ENCODE peak calls at places on chromosomes 11 and 22, in six cellular contexts. Q, S, J, D, U and O are unnamed samples.
A peak's percentile ranks its signal among the peaks of the same experiment; 100 is the strongest.

GRCh38 chr11:122706261-122706660 is 50.7 kb downstream of the UBASH3B start:
- DNase-seq in Q (no peak), S (no peak), J (peak; percentile 57), D (no peak), U (peak; percentile 58), O (no peak)

GRCh38 chr11:7672960-7673723 is at the start of gene CYB5R2:
- DNase-seq in Q (no peak), S (no peak), J (peak; percentile 77), D (peak; percentile 45), U (peak; percentile 58), O (peak; percentile 18)

GRCh38 chr11:75174781-75175370 is 24.0 kb downstream of the SLCO2B1 start:
- DNase-seq in Q (no peak), S (no peak), J (no peak), D (no peak), U (peak; percentile 34), O (no peak)

GRCh38 chr11:68044145-68044813 is 5.5 kb downstream of the TCIRG1 start:
- DNase-seq in Q (no peak), S (peak; percentile 73), J (peak; percentile 51), D (no peak), U (no peak), O (no peak)

GRCh38 chr11:44960200-44960845 is 9.6 kb upstream of the TP53I11 start:
- DNase-seq in Q (no peak), S (no peak), J (no peak), D (no peak), U (no peak), O (no peak)

GRCh38 chr11:64146036-64146943 is 19.6 kb downstream of the MACROD1 start:
- DNase-seq in Q (no peak), S (peak; percentile 87), J (no peak), D (no peak), U (peak; percentile 51), O (peak; percentile 26)

GRCh38 chr11:29317669-29318068 is 699.2 kb downstream of the KCNA4 start:
- DNase-seq in Q (no peak), S (no peak), J (no peak), D (no peak), U (no peak), O (no peak)

GRCh38 chr22:17501679-17502285 is 61.5 kb upstream of the SLC25A18 start:
- DNase-seq in Q (no peak), S (no peak), J (no peak), D (no peak), U (peak; percentile 88), O (peak; percentile 65)

GRCh38 chr11:133955091-133955846 is 1.5 kb downstream of the IGSF9B start:
- DNase-seq in Q (no peak), S (no peak), J (no peak), D (peak; percentile 70), U (no peak), O (no peak)

GRCh38 chr22:49045276-49045675 is 782.4 kb downstream of the BRD1 start:
- DNase-seq in Q (no peak), S (no peak), J (no peak), D (no peak), U (no peak), O (no peak)

GRCh38 chr11:62427630-62428233 is 8.9 kb downstream of the SCGB1A1 start:
- DNase-seq in Q (no peak), S (no peak), J (no peak), D (no peak), U (peak; percentile 32), O (peak; percentile 13)

GRCh38 chr22:27317156-27317555 is 484.4 kb downstream of the MN1 start:
- DNase-seq in Q (no peak), S (no peak), J (no peak), D (no peak), U (peak; percentile 28), O (no peak)

GRCh38 chr11:14625804-14626203 is 17.8 kb upstream of the PDE3B start:
- DNase-seq in Q (no peak), S (no peak), J (no peak), D (no peak), U (no peak), O (no peak)

GRCh38 chr11:27640954-27641353 is 59.3 kb downstream of the BDNF start:
- DNase-seq in Q (no peak), S (no peak), J (no peak), D (no peak), U (no peak), O (no peak)

GRCh38 chr11:59754494-59754858 is 700 bp upstream of the STX3 start:
- DNase-seq in Q (no peak), S (peak; percentile 85), J (no peak), D (no peak), U (no peak), O (peak; percentile 21)

GRCh38 chr22:33512961-33513360 is 407.3 kb downstream of the LARGE1 start:
- DNase-seq in Q (no peak), S (no peak), J (no peak), D (no peak), U (peak; percentile 8), O (no peak)

GRCh38 chr11:44822369-44822768 is 95.6 kb downstream of the TSPAN18 start:
- DNase-seq in Q (no peak), S (no peak), J (no peak), D (no peak), U (no peak), O (no peak)

GRCh38 chr22:49725516-49725915 is 102.2 kb downstream of the BRD1 start:
- DNase-seq in Q (peak; percentile 14), S (no peak), J (no peak), D (no peak), U (no peak), O (no peak)

GRCh38 chr22:39244073-39244495 is 698 bp downstream of the PDGFB start:
- DNase-seq in Q (peak; percentile 55), S (no peak), J (peak; percentile 55), D (no peak), U (no peak), O (no peak)
- TF ChIP-seq CTCF in Q (no peak), S (no peak), J (no peak), D (no peak), U (no peak), O (no peak)

DNA sequence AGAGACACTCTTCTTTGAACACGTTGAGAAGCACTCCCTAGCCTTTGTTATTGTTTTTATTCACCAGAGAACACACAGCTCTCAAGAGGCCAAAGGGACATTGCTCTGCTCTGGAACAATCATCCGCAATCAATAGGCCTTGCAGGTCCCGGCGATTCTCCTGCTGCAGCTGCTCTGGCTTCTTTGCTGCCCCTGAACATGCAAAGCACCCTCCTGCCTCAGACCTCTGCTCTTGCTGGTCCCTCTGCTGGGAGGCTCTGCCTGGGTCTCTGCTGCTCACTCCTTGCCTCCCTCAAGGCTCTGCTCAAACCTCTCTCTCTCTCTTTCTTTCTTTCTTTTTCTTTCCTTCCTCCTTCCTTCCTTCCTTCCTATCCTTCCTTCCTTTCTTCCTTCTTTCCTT is 232.7 kb downstream of the DSCAML1 start:
- DNase-seq in Q (no peak), S (peak; percentile 36), J (no peak), D (no peak), U (no peak), O (no peak)
- TF ChIP-seq CTCF in Q (no peak), S (no peak), J (no peak), D (no peak), U (no peak), O (no peak)

GRCh38 chr22:43885319-43885671 is 6.5 kb downstream of the PNPLA5 start:
- DNase-seq in Q (no peak), S (no peak), J (no peak), D (no peak), U (no peak), O (no peak)
- TF ChIP-seq CTCF in Q (peak; percentile 8), S (no peak), J (no peak), D (no peak), U (no peak), O (no peak)

GRCh38 chr11:35629914-35630313 is 11.7 kb downstream of the FJX1 start:
- DNase-seq in Q (no peak), S (no peak), J (peak; percentile 56), D (no peak), U (peak; percentile 98), O (peak; percentile 99)
- TF ChIP-seq CTCF in Q (no peak), S (no peak), J (no peak), D (no peak), U (no peak), O (no peak)

GRCh38 chr11:119371778-119372182 is 9.7 kb downstream of the USP2 start:
- DNase-seq in Q (no peak), S (no peak), J (no peak), D (no peak), U (no peak), O (peak; percentile 59)
- TF ChIP-seq CTCF in Q (no peak), S (no peak), J (no peak), D (peak; percentile 14), U (peak; percentile 6), O (peak; percentile 59)

DNA sequence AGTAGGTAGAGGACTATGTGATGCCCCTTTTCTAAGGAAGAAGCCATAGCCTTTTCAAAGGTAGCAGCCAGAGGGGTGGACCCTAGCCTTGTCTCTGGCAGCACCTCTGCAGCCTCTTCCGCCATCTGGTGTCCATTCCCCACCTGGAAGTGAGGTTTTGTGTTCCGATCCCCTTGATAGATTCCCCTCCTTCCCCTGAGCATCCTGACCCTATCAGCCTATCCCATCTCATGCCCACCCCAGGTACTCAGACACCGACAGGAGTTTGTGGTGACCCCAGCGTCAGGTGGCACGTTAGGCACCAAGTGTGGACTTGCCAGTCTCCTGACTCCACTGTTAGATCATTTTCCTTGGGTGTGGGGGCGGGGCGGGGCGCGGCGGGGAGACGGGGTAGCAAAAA is 398 bp upstream of the FAM89B start:
- DNase-seq in Q (no peak), S (no peak), J (peak; percentile 73), D (no peak), U (peak; percentile 57), O (peak; percentile 65)
- TF ChIP-seq CTCF in Q (no peak), S (no peak), J (peak; percentile 32), D (no peak), U (peak; percentile 45), O (peak; percentile 78)

DNA sequence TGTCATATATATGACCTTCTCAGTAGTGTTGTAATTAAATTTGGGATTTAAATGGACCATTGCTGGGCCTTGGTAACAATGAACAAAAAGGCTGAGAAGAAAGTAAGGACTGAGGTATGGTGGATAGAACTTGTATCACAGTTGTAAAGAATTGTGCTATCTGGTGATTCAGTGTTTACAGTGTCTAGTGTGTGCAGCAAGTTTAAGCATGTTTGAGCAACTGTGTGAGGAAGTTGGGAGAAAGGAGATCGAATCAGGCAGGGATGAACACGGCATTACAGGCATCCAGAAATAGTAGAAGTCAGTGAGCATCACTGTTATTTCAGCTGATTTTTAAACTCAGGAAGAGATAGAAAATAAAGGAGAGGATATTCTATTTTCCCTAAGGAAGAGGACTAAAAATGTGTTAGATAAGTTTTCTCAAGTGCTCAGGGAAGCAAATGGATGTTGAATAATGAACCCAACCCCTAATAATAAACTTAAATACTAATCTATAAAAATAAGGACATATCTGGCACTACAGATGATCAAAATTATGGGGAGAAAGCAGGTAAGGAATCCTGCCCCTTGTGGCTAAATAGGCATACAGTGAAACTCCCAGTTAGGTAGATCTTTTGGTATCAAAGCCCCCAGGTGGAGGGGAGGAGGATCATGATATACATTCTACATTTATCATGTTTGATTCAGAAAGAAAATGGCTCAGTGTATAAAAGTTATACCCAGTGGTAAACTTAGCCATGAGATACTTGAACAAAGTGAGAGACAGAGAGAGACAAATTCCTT is 361.0 kb upstream of the ANO3 start:
- DNase-seq in Q (no peak), S (no peak), J (no peak), D (no peak), U (no peak), O (peak; percentile 93)
- TF ChIP-seq CTCF in Q (peak; percentile 35), S (no peak), J (peak; percentile 15), D (no peak), U (peak; percentile 47), O (peak; percentile 14)

GRCh38 chr22:37549704-37550059 is 10.6 kb upstream of the CDC42EP1 start:
- DNase-seq in Q (no peak), S (no peak), J (no peak), D (no peak), U (peak; percentile 73), O (no peak)
- TF ChIP-seq CTCF in Q (no peak), S (no peak), J (no peak), D (peak; percentile 40), U (peak; percentile 49), O (no peak)

GRCh38 chr11:112826788-112827187 is 134.4 kb upstream of the NCAM1 start:
- DNase-seq in Q (no peak), S (no peak), J (no peak), D (no peak), U (no peak), O (no peak)
- TF ChIP-seq CTCF in Q (no peak), S (no peak), J (no peak), D (no peak), U (no peak), O (no peak)